ENCODE peak calls at places on chromosomes 12 and 14, in six cellular contexts. B is PC-9; J is pancreas; A is left lung; P is CD4-positive, alpha-beta memory T cell; I is H1. Q is an unnamed sample.

GRCh38 chr12:52501490-52501889 is 8.4 kb upstream of the KRT6A start:
- DNase-seq in J (no peak), A (no peak), B (no peak), P (no peak), I (no peak), Q (no peak)

GRCh38 chr14:101027966-101028365 is 124.4 kb upstream of the RTL1 start:
- DNase-seq in A (no peak), P (no peak), I (no peak), J (no peak), B (no peak), Q (peak)

GRCh38 chr14:33938131-33938949 is 12.5 kb downstream of the EGLN3 start:
- DNase-seq in I (peak), J (peak), A (peak), P (no peak), B (peak), Q (peak)

GRCh38 chr14:32399920-32400319 is 70.8 kb downstream of the AKAP6 start:
- DNase-seq in J (no peak), B (no peak), A (no peak), I (no peak), P (no peak), Q (no peak)

GRCh38 chr14:35727764-35728163 is 81.3 kb downstream of the RALGAPA1 start:
- DNase-seq in I (no peak), B (no peak), A (no peak), J (no peak), P (no peak), Q (no peak)

GRCh38 chr12:52428121-52428520 is 6.0 kb downstream of the KRT75 start:
- DNase-seq in B (no peak), J (no peak), A (peak), I (no peak), P (no peak), Q (no peak)

GRCh38 chr12:19035552-19035951 is 94.0 kb upstream of the PLEKHA5 start:
- DNase-seq in B (no peak), I (no peak), P (no peak), A (no peak), J (no peak), Q (no peak)

GRCh38 chr14:46573518-46573917 is 78.1 kb downstream of the RPL10L start:
- DNase-seq in P (no peak), A (no peak), J (no peak), B (no peak), I (no peak), Q (no peak)

GRCh38 chr14:49893309-49894213 is 679 bp downstream of the ARF6 start:
- DNase-seq in A (peak), B (no peak), P (peak), I (no peak), J (peak), Q (peak)

GRCh38 chr14:35539969-35540368 is 6.0 kb downstream of the INSM2 start:
- DNase-seq in P (no peak), I (no peak), J (no peak), B (no peak), A (no peak), Q (no peak)

GRCh38 chr12:10362828-10363664 is 26.8 kb downstream of the KLRK1 start:
- DNase-seq in B (no peak), J (no peak), I (no peak), P (no peak), A (no peak), Q (no peak)

GRCh38 chr12:12896261-12896660 is 4.9 kb downstream of the GPRC5A start:
- DNase-seq in I (no peak), B (peak), P (no peak), A (no peak), J (no peak), Q (no peak)

GRCh38 chr14:100271247-100271939 is 32.4 kb downstream of the YY1 start:
- DNase-seq in J (peak), B (peak), I (no peak), A (no peak), P (no peak), Q (no peak)

GRCh38 chr14:76081642-76082041 is 70.1 kb upstream of the GPATCH2L start:
- DNase-seq in I (no peak), A (no peak), B (no peak), P (no peak), J (no peak), Q (no peak)

GRCh38 chr12:68970951-68971350 is 38.0 kb upstream of the CPM start:
- DNase-seq in B (peak), P (no peak), A (no peak), J (no peak), I (no peak), Q (no peak)

GRCh38 chr14:61343991-61344405 is 22.6 kb downstream of the PRKCH start:
- DNase-seq in A (no peak), P (no peak), I (no peak), J (no peak), B (no peak), Q (no peak)

GRCh38 chr14:22556021-22556989 is 32.7 kb downstream of the DAD1 start:
- DNase-seq in A (peak), J (no peak), P (peak), I (no peak), B (peak), Q (peak)

GRCh38 chr12:41548926-41549325 is 360.8 kb downstream of the PDZRN4 start:
- DNase-seq in P (no peak), B (no peak), J (no peak), I (no peak), A (no peak), Q (no peak)

GRCh38 chr12:113048716-113049127 is 7.8 kb upstream of the DTX1 start:
- DNase-seq in I (no peak), J (no peak), A (no peak), P (peak), B (peak), Q (no peak)

GRCh38 chr14:91241848-91242247 is 2.7 kb downstream of the GPR68 start:
- DNase-seq in J (no peak), A (no peak), B (no peak), P (peak), I (no peak), Q (no peak)

GRCh38 chr12:24551368-24551767 is 397.5 kb downstream of the BCAT1 start:
- DNase-seq in P (no peak), B (no peak), A (no peak), I (no peak), J (no peak), Q (no peak)

GRCh38 chr12:109928058-109928656 is 28.1 kb downstream of the TCHP start:
- DNase-seq in A (no peak), I (no peak), B (no peak), J (no peak), P (no peak), Q (no peak)

DNA sequence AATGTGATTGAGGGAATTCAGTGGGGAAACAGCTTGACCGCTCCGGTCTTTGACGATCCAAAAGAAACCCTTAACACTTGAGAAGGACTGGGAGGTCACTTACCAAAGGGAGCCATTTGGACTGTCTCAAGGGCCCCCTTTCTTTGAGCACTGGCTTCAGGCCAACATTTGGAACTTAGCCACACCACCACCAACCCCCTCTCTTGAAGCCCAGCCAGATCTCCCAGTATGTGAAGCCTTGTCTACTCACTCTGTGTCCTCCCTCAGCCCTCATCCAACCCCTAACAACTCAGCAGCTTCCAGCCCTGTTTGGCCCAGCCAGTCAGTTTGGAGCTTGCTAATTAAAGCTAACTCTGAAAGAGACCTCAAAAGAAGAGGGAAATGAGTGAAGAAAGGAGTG is 3.7 kb upstream of the BLOC1S1 start:
- DNase-seq in J (no peak), I (no peak), P (no peak), B (no peak), A (no peak), Q (no peak)
- H3K27ac ChIP-seq in J (no peak), I (no peak), P (no peak), B (no peak), A (no peak), Q (peak)

DNA sequence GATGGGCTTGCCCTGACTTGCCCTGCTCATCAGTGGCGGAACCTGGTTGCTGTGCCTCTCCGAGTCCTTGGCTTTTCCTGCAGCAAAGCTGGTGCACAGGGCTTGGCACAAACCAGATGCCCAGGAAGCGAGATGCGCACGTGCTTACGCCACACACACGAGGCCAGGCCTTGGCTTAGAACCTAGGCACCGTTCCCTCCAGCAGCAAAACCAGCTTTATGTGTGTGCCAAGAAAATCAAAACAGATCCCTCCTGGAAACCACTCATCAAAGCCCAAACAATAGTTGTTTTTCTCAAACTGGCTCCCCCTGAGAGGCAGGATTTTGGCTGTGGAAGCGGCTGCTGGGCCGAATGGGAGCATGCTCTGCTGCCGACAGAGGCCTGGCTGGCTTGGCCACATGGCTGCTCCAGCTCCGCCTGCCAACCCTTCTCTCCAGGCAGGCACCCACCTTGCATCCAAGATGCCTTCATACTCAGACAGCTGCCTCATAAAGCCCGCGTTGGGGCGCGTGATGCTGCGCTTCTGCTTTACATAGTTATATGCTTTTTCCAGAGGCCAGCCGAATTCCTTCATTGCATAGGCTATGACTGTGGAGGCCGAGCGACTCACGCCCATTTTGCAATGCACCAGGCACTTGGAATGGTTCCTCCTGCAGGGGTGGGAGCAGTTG is 58.7 kb downstream of the SSH1 start:
- DNase-seq in J (no peak), P (no peak), A (peak), I (no peak), B (no peak), Q (no peak)
- H3K27ac ChIP-seq in J (no peak), P (no peak), A (peak), I (no peak), B (no peak), Q (no peak)

GRCh38 chr14:55065411-55065810 is 14.0 kb downstream of the MAPK1IP1L start:
- DNase-seq in B (no peak), A (no peak), P (no peak), J (no peak), I (no peak), Q (no peak)
- H3K27ac ChIP-seq in B (no peak), A (no peak), P (no peak), J (no peak), I (no peak), Q (no peak)

DNA sequence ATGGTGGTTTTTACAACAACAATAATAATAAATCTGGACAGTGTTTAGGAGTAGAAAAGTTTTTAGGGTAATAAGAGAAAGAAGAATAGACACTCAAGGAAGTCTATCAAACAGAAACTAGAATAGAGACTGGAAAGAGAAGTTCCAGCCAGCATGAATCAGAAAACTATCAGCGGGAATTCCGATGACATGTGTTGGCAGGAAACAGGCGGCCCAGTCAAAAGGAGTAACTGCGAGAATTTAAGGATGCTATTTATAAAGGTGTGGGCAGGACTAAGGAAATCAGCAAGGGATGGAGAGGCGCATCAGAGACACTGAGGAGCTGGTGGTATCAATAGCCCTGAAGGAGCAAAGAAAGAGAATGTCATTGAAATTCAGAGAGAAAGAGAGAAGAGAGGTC is 89.9 kb downstream of the TBX5 start:
- DNase-seq in I (no peak), A (no peak), P (no peak), B (no peak), J (no peak), Q (no peak)
- H3K27ac ChIP-seq in I (no peak), A (no peak), P (no peak), B (no peak), J (no peak), Q (no peak)

GRCh38 chr12:117000316-117000715 is 89.6 kb downstream of the FBXW8 start:
- DNase-seq in B (no peak), J (no peak), A (no peak), I (no peak), P (no peak), Q (no peak)
- H3K27ac ChIP-seq in B (no peak), J (no peak), A (no peak), I (no peak), P (no peak), Q (no peak)

GRCh38 chr12:464484-465267 is 4.9 kb downstream of the B4GALNT3 start:
- DNase-seq in P (no peak), I (no peak), A (no peak), J (no peak), B (no peak), Q (no peak)

GRCh38 chr12:468671-469389 is 9.1 kb downstream of the B4GALNT3 start:
- DNase-seq in A (no peak), B (no peak), P (no peak), I (no peak), J (no peak), Q (no peak)

GRCh38 chr12:467591-467990 is 7.9 kb downstream of the B4GALNT3 start:
- DNase-seq in P (no peak), B (no peak), A (no peak), I (no peak), J (no peak), Q (no peak)

GRCh38 chr12:466039-466438 is 6.3 kb downstream of the B4GALNT3 start:
- DNase-seq in I (no peak), P (no peak), A (no peak), J (no peak), B (no peak), Q (no peak)

DNA sequence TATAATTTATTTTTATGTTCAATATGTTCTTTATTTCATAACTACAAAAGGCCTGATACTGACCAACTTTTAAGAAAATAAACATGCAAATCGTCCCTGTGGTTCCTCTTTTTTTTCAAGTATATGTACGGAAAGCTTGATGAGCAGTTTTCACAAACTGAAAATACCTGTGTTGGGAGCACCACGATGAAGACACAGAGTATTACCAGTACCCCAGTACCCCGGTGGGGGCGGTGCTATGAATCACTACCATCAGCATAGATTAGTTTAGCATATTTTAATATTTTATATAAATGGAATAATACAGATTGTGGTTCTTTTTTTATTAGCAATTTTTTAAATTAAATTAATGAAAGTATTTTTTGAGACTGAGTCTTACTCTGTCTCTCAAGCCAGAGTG is 7.0 kb downstream of the B4GALNT3 start:
- DNase-seq in P (no peak), A (no peak), I (no peak), B (no peak), J (no peak), Q (no peak)
- H3K27ac ChIP-seq in P (no peak), A (no peak), I (no peak), B (no peak), J (no peak), Q (no peak)

DNA sequence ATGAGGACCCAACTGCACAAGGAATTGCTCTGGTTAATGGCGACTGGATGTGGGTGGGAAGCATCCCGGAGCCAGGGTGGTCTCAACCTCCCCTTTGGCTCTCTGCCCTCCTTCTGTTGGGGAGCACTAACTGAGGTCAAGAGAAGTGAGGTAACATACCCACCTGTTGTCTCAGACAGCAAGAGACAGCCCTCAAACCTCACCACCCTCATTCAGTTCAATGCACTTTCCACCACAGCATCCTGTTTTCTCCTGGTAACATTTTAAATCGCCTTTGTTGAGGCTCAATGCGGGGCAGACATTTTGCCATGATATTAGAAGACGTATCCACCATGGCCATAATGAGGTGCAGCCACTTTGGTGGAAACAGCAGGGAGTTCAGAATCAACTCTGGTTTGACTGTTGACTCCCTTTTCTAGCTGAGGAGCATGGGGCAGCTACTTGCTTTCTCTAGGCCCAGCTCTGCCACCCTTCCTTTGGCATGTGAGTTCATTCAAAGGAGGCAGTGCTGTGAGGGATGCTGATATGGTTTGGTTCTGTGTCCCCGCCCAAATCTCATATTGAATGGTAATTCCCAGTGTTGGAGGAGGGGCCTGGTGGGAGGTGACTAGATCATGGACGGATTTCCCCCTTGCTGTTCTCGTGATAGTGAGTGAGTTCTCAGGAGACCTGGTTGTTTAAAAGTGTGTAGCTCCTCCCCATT is 338.6 kb downstream of the PCNX1 start:
- DNase-seq in B (peak), J (no peak), P (peak), I (no peak), A (no peak), Q (no peak)
- H3K27ac ChIP-seq in B (no peak), J (no peak), P (no peak), I (no peak), A (no peak), Q (no peak)

GRCh38 chr14:102731871-102732800 is 45.1 kb upstream of the TRAF3 start:
- DNase-seq in P (no peak), A (peak), I (peak), J (no peak), B (no peak), Q (no peak)
- H3K27ac ChIP-seq in P (no peak), A (no peak), I (no peak), J (no peak), B (no peak), Q (no peak)

Q was measured in right lobe of liver.